ENCODE peak calls at places on chromosomes 4 and X, in nine cellular contexts. One of them, this sample, is unnamed.

GRCh38 chr4:3224971-3225850 is 23.7 kb upstream of the MSANTD1 start:
- DNase-seq in endothelial cell of umbilical vein: no peak
- DNase-seq in AG04449: no peak
- DNase-seq in GM12892: no peak
- DNase-seq in posterior cingulate gyrus: no peak
- DNase-seq in fibroblast of pulmonary artery: no peak
- DNase-seq in MCF 10A: no peak
- DNase-seq in SHP77 treated with DMSO at 0.1 percent for 48 hours: no peak
- DNase-seq in frontal cortex: no peak
- DNase-seq in this sample: peak; percentile 11

GRCh38 chr4:25817059-25817681 is 45.6 kb downstream of the SEL1L3 start:
- DNase-seq in endothelial cell of umbilical vein: no peak
- DNase-seq in AG04449: peak; percentile 64
- DNase-seq in GM12892: no peak
- DNase-seq in posterior cingulate gyrus: no peak
- DNase-seq in fibroblast of pulmonary artery: peak; percentile 79
- DNase-seq in MCF 10A: no peak
- DNase-seq in SHP77 treated with DMSO at 0.1 percent for 48 hours: no peak
- DNase-seq in frontal cortex: no peak
- DNase-seq in this sample: no peak

GRCh38 chrX:23465985-23466384 is 131.3 kb downstream of the PTCHD1 start:
- DNase-seq in endothelial cell of umbilical vein: no peak
- DNase-seq in AG04449: no peak
- DNase-seq in GM12892: no peak
- DNase-seq in posterior cingulate gyrus: no peak
- DNase-seq in fibroblast of pulmonary artery: no peak
- DNase-seq in MCF 10A: no peak
- DNase-seq in SHP77 treated with DMSO at 0.1 percent for 48 hours: no peak
- DNase-seq in frontal cortex: no peak
- DNase-seq in this sample: no peak

GRCh38 chrX:68732906-68733493 is 85.5 kb downstream of the STARD8 start:
- DNase-seq in endothelial cell of umbilical vein: peak; percentile 12
- DNase-seq in AG04449: no peak
- DNase-seq in GM12892: peak; percentile 48
- DNase-seq in posterior cingulate gyrus: peak; percentile 24
- DNase-seq in fibroblast of pulmonary artery: peak; percentile 63
- DNase-seq in MCF 10A: peak; percentile 68
- DNase-seq in SHP77 treated with DMSO at 0.1 percent for 48 hours: no peak
- DNase-seq in frontal cortex: no peak
- DNase-seq in this sample: peak; percentile 63

GRCh38 chr4:22179124-22179874 is 230.7 kb upstream of the KCNIP4 start:
- DNase-seq in endothelial cell of umbilical vein: peak; percentile 6
- DNase-seq in AG04449: peak; percentile 34
- DNase-seq in GM12892: no peak
- DNase-seq in posterior cingulate gyrus: no peak
- DNase-seq in fibroblast of pulmonary artery: peak; percentile 90
- DNase-seq in MCF 10A: peak; percentile 72
- DNase-seq in SHP77 treated with DMSO at 0.1 percent for 48 hours: no peak
- DNase-seq in frontal cortex: no peak
- DNase-seq in this sample: no peak

GRCh38 chr4:151653548-151653918 is 107.3 kb downstream of the GATB start:
- DNase-seq in endothelial cell of umbilical vein: no peak
- DNase-seq in AG04449: no peak
- DNase-seq in GM12892: no peak
- DNase-seq in posterior cingulate gyrus: no peak
- DNase-seq in fibroblast of pulmonary artery: no peak
- DNase-seq in MCF 10A: no peak
- DNase-seq in SHP77 treated with DMSO at 0.1 percent for 48 hours: no peak
- DNase-seq in frontal cortex: no peak
- DNase-seq in this sample: no peak

GRCh38 chr4:41935652-41936021 is 408 bp downstream of the TMEM33 start:
- DNase-seq in endothelial cell of umbilical vein: no peak
- DNase-seq in AG04449: no peak
- DNase-seq in GM12892: no peak
- DNase-seq in posterior cingulate gyrus: no peak
- DNase-seq in fibroblast of pulmonary artery: peak; percentile 11
- DNase-seq in MCF 10A: peak; percentile 44
- DNase-seq in SHP77 treated with DMSO at 0.1 percent for 48 hours: no peak
- DNase-seq in frontal cortex: no peak
- DNase-seq in this sample: no peak

GRCh38 chr4:53688186-53688790 is 97.0 kb upstream of the LNX1 start:
- DNase-seq in endothelial cell of umbilical vein: peak; percentile 48
- DNase-seq in AG04449: peak; percentile 99
- DNase-seq in GM12892: no peak
- DNase-seq in posterior cingulate gyrus: peak; percentile 32
- DNase-seq in fibroblast of pulmonary artery: peak; percentile 99
- DNase-seq in MCF 10A: peak; percentile 93
- DNase-seq in SHP77 treated with DMSO at 0.1 percent for 48 hours: no peak
- DNase-seq in frontal cortex: no peak
- DNase-seq in this sample: no peak

GRCh38 chr4:152255437-152255836 is 280.5 kb downstream of the FBXW7 start:
- DNase-seq in endothelial cell of umbilical vein: peak; percentile 83
- DNase-seq in AG04449: no peak
- DNase-seq in GM12892: no peak
- DNase-seq in posterior cingulate gyrus: no peak
- DNase-seq in fibroblast of pulmonary artery: peak; percentile 14
- DNase-seq in MCF 10A: peak; percentile 57
- DNase-seq in SHP77 treated with DMSO at 0.1 percent for 48 hours: peak; percentile 18
- DNase-seq in frontal cortex: no peak
- DNase-seq in this sample: no peak

GRCh38 chrX:85611926-85612325 is 232.5 kb upstream of the POF1B start:
- DNase-seq in endothelial cell of umbilical vein: peak; percentile 1
- DNase-seq in AG04449: no peak
- DNase-seq in GM12892: no peak
- DNase-seq in posterior cingulate gyrus: no peak
- DNase-seq in fibroblast of pulmonary artery: peak; percentile 23
- DNase-seq in MCF 10A: peak; percentile 38
- DNase-seq in SHP77 treated with DMSO at 0.1 percent for 48 hours: no peak
- DNase-seq in frontal cortex: peak; percentile 2
- DNase-seq in this sample: no peak

GRCh38 chr4:2962099-2962455 is 1.1 kb downstream of the NOP14 start:
- DNase-seq in endothelial cell of umbilical vein: peak; percentile 21
- DNase-seq in AG04449: no peak
- DNase-seq in GM12892: no peak
- DNase-seq in posterior cingulate gyrus: no peak
- DNase-seq in fibroblast of pulmonary artery: no peak
- DNase-seq in MCF 10A: peak; percentile 39
- DNase-seq in SHP77 treated with DMSO at 0.1 percent for 48 hours: no peak
- DNase-seq in frontal cortex: no peak
- DNase-seq in this sample: no peak

GRCh38 chr4:94488667-94489066 is 36.9 kb downstream of the PDLIM5 start:
- DNase-seq in endothelial cell of umbilical vein: no peak
- DNase-seq in AG04449: no peak
- DNase-seq in GM12892: no peak
- DNase-seq in posterior cingulate gyrus: no peak
- DNase-seq in fibroblast of pulmonary artery: no peak
- DNase-seq in MCF 10A: peak; percentile 91
- DNase-seq in SHP77 treated with DMSO at 0.1 percent for 48 hours: no peak
- DNase-seq in frontal cortex: no peak
- DNase-seq in this sample: no peak

GRCh38 chr4:52250124-52250523 is 199.0 kb downstream of the SPATA18 start:
- DNase-seq in endothelial cell of umbilical vein: no peak
- DNase-seq in AG04449: no peak
- DNase-seq in GM12892: no peak
- DNase-seq in posterior cingulate gyrus: no peak
- DNase-seq in fibroblast of pulmonary artery: peak; percentile 6
- DNase-seq in MCF 10A: no peak
- DNase-seq in SHP77 treated with DMSO at 0.1 percent for 48 hours: no peak
- DNase-seq in frontal cortex: no peak
- DNase-seq in this sample: peak; percentile 19

GRCh38 chr4:1171306-1172227 is 816 bp downstream of the SPON2 start:
- DNase-seq in endothelial cell of umbilical vein: no peak
- DNase-seq in AG04449: no peak
- DNase-seq in GM12892: no peak
- DNase-seq in posterior cingulate gyrus: no peak
- DNase-seq in fibroblast of pulmonary artery: no peak
- DNase-seq in MCF 10A: no peak
- DNase-seq in SHP77 treated with DMSO at 0.1 percent for 48 hours: no peak
- DNase-seq in frontal cortex: no peak
- DNase-seq in this sample: no peak

GRCh38 chrX:11611965-11612364 is 53.8 kb downstream of the ARHGAP6 start:
- DNase-seq in endothelial cell of umbilical vein: no peak
- DNase-seq in AG04449: no peak
- DNase-seq in GM12892: no peak
- DNase-seq in posterior cingulate gyrus: no peak
- DNase-seq in fibroblast of pulmonary artery: no peak
- DNase-seq in MCF 10A: no peak
- DNase-seq in SHP77 treated with DMSO at 0.1 percent for 48 hours: no peak
- DNase-seq in frontal cortex: no peak
- DNase-seq in this sample: no peak

GRCh38 chr4:40446785-40447184 is 111.7 kb downstream of the CHRNA9 start:
- DNase-seq in endothelial cell of umbilical vein: no peak
- DNase-seq in AG04449: no peak
- DNase-seq in GM12892: no peak
- DNase-seq in posterior cingulate gyrus: no peak
- DNase-seq in fibroblast of pulmonary artery: no peak
- DNase-seq in MCF 10A: peak; percentile 68
- DNase-seq in SHP77 treated with DMSO at 0.1 percent for 48 hours: no peak
- DNase-seq in frontal cortex: no peak
- DNase-seq in this sample: no peak

GRCh38 chr4:183571350-183572076 is 66.7 kb downstream of the ING2 start:
- DNase-seq in endothelial cell of umbilical vein: no peak
- DNase-seq in AG04449: no peak
- DNase-seq in GM12892: no peak
- DNase-seq in posterior cingulate gyrus: no peak
- DNase-seq in fibroblast of pulmonary artery: peak; percentile 38
- DNase-seq in MCF 10A: peak; percentile 72
- DNase-seq in SHP77 treated with DMSO at 0.1 percent for 48 hours: peak; percentile 9
- DNase-seq in frontal cortex: peak; percentile 29
- DNase-seq in this sample: no peak

GRCh38 chrX:11787564-11787963 is 29.5 kb downstream of the MSL3 start:
- DNase-seq in endothelial cell of umbilical vein: peak; percentile 49
- DNase-seq in AG04449: no peak
- DNase-seq in GM12892: no peak
- DNase-seq in posterior cingulate gyrus: peak; percentile 69
- DNase-seq in fibroblast of pulmonary artery: peak; percentile 68
- DNase-seq in MCF 10A: peak; percentile 67
- DNase-seq in SHP77 treated with DMSO at 0.1 percent for 48 hours: no peak
- DNase-seq in frontal cortex: peak; percentile 20
- DNase-seq in this sample: peak; percentile 36

GRCh38 chr4:122827258-122827887 is 742 bp downstream of the FGF2 start:
- DNase-seq in endothelial cell of umbilical vein: peak; percentile 55
- DNase-seq in AG04449: no peak
- DNase-seq in GM12892: peak; percentile 60
- DNase-seq in posterior cingulate gyrus: peak; percentile 14
- DNase-seq in fibroblast of pulmonary artery: peak; percentile 34
- DNase-seq in MCF 10A: peak; percentile 47
- DNase-seq in SHP77 treated with DMSO at 0.1 percent for 48 hours: no peak
- DNase-seq in frontal cortex: peak; percentile 52
- DNase-seq in this sample: peak; percentile 42

GRCh38 chrX:94058728-94059382 is 384.8 kb downstream of the FAM133A start:
- DNase-seq in endothelial cell of umbilical vein: no peak
- DNase-seq in AG04449: no peak
- DNase-seq in GM12892: no peak
- DNase-seq in posterior cingulate gyrus: no peak
- DNase-seq in fibroblast of pulmonary artery: peak; percentile 0
- DNase-seq in MCF 10A: peak; percentile 58
- DNase-seq in SHP77 treated with DMSO at 0.1 percent for 48 hours: no peak
- DNase-seq in frontal cortex: peak; percentile 0
- DNase-seq in this sample: no peak

GRCh38 chrX:20320461-20321159 is 53.9 kb upstream of the RPS6KA3 start:
- DNase-seq in endothelial cell of umbilical vein: no peak
- DNase-seq in AG04449: no peak
- DNase-seq in GM12892: no peak
- DNase-seq in posterior cingulate gyrus: no peak
- DNase-seq in fibroblast of pulmonary artery: no peak
- DNase-seq in MCF 10A: no peak
- DNase-seq in SHP77 treated with DMSO at 0.1 percent for 48 hours: no peak
- DNase-seq in frontal cortex: no peak
- DNase-seq in this sample: no peak

GRCh38 chr4:5955201-5955821 is 62.4 kb upstream of the CRMP1 start:
- DNase-seq in endothelial cell of umbilical vein: peak; percentile 16
- DNase-seq in AG04449: no peak
- DNase-seq in GM12892: no peak
- DNase-seq in posterior cingulate gyrus: no peak
- DNase-seq in fibroblast of pulmonary artery: no peak
- DNase-seq in MCF 10A: no peak
- DNase-seq in SHP77 treated with DMSO at 0.1 percent for 48 hours: peak; percentile 73
- DNase-seq in frontal cortex: no peak
- DNase-seq in this sample: no peak

GRCh38 chr4:125277827-125278226 is 36.9 kb upstream of the FAT4 start:
- DNase-seq in endothelial cell of umbilical vein: no peak
- DNase-seq in AG04449: no peak
- DNase-seq in GM12892: no peak
- DNase-seq in posterior cingulate gyrus: no peak
- DNase-seq in fibroblast of pulmonary artery: no peak
- DNase-seq in MCF 10A: no peak
- DNase-seq in SHP77 treated with DMSO at 0.1 percent for 48 hours: no peak
- DNase-seq in frontal cortex: no peak
- DNase-seq in this sample: no peak

GRCh38 chrX:11064851-11065600 is 46.1 kb upstream of the HCCS start:
- DNase-seq in endothelial cell of umbilical vein: no peak
- DNase-seq in AG04449: peak; percentile 49
- DNase-seq in GM12892: no peak
- DNase-seq in posterior cingulate gyrus: no peak
- DNase-seq in fibroblast of pulmonary artery: peak; percentile 82
- DNase-seq in MCF 10A: peak; percentile 33
- DNase-seq in SHP77 treated with DMSO at 0.1 percent for 48 hours: no peak
- DNase-seq in frontal cortex: peak; percentile 1
- DNase-seq in this sample: no peak

GRCh38 chr4:133921280-133922195 is 280.1 kb downstream of the PABPC4L start:
- DNase-seq in endothelial cell of umbilical vein: peak; percentile 4
- DNase-seq in AG04449: no peak
- DNase-seq in GM12892: no peak
- DNase-seq in posterior cingulate gyrus: no peak
- DNase-seq in fibroblast of pulmonary artery: peak; percentile 44
- DNase-seq in MCF 10A: peak; percentile 38
- DNase-seq in SHP77 treated with DMSO at 0.1 percent for 48 hours: no peak
- DNase-seq in frontal cortex: no peak
- DNase-seq in this sample: no peak

GRCh38 chrX:118350221-118350620 is 4.3 kb downstream of the WDR44 start:
- DNase-seq in endothelial cell of umbilical vein: peak; percentile 31
- DNase-seq in AG04449: no peak
- DNase-seq in GM12892: no peak
- DNase-seq in posterior cingulate gyrus: no peak
- DNase-seq in fibroblast of pulmonary artery: no peak
- DNase-seq in MCF 10A: peak; percentile 35
- DNase-seq in SHP77 treated with DMSO at 0.1 percent for 48 hours: no peak
- DNase-seq in frontal cortex: no peak
- DNase-seq in this sample: no peak

GRCh38 chrX:1387141-1387776 is 4.7 kb downstream of the SLC25A6 start:
- DNase-seq in endothelial cell of umbilical vein: no peak
- DNase-seq in AG04449: no peak
- DNase-seq in GM12892: no peak
- DNase-seq in posterior cingulate gyrus: no peak
- DNase-seq in fibroblast of pulmonary artery: no peak
- DNase-seq in MCF 10A: no peak
- DNase-seq in SHP77 treated with DMSO at 0.1 percent for 48 hours: no peak
- DNase-seq in frontal cortex: no peak
- DNase-seq in this sample: no peak

GRCh38 chr4:30790998-30791397 is 70.8 kb downstream of the PCDH7 start:
- DNase-seq in endothelial cell of umbilical vein: no peak
- DNase-seq in AG04449: no peak
- DNase-seq in GM12892: no peak
- DNase-seq in posterior cingulate gyrus: no peak
- DNase-seq in fibroblast of pulmonary artery: no peak
- DNase-seq in MCF 10A: no peak
- DNase-seq in SHP77 treated with DMSO at 0.1 percent for 48 hours: no peak
- DNase-seq in frontal cortex: no peak
- DNase-seq in this sample: no peak

GRCh38 chr4:73036123-73036522 is 33.4 kb downstream of the COX18 start:
- DNase-seq in endothelial cell of umbilical vein: no peak
- DNase-seq in AG04449: no peak
- DNase-seq in GM12892: no peak
- DNase-seq in posterior cingulate gyrus: no peak
- DNase-seq in fibroblast of pulmonary artery: no peak
- DNase-seq in MCF 10A: no peak
- DNase-seq in SHP77 treated with DMSO at 0.1 percent for 48 hours: no peak
- DNase-seq in frontal cortex: no peak
- DNase-seq in this sample: no peak

GRCh38 chrX:68536429-68536828 is 37.6 kb downstream of the YIPF6 start:
- DNase-seq in endothelial cell of umbilical vein: no peak
- DNase-seq in AG04449: no peak
- DNase-seq in GM12892: no peak
- DNase-seq in posterior cingulate gyrus: no peak
- DNase-seq in fibroblast of pulmonary artery: no peak
- DNase-seq in MCF 10A: no peak
- DNase-seq in SHP77 treated with DMSO at 0.1 percent for 48 hours: no peak
- DNase-seq in frontal cortex: no peak
- DNase-seq in this sample: no peak

GRCh38 chr4:146095091-146095690 is 80.3 kb upstream of the LSM6 start:
- DNase-seq in endothelial cell of umbilical vein: peak; percentile 61
- DNase-seq in AG04449: no peak
- DNase-seq in GM12892: no peak
- DNase-seq in posterior cingulate gyrus: no peak
- DNase-seq in fibroblast of pulmonary artery: peak; percentile 83
- DNase-seq in MCF 10A: peak; percentile 79
- DNase-seq in SHP77 treated with DMSO at 0.1 percent for 48 hours: peak; percentile 5
- DNase-seq in frontal cortex: peak; percentile 13
- DNase-seq in this sample: no peak

This sample was measured in left ventricle myocardium inferior.